ENCODE peak calls at places on chromosome 17, in ten cellular contexts. O is NCI-H446 treated with DMSO at 0.1 percent for 48 hours; Q is GM13977; N is NAMALWA; Z is activated T-cell treated with anti-CD3 and anti-CD28 coated beads for 1 hour; S is stimulated activated CD8-positive, alpha-beta memory T cell treated with anti-CD3 and anti-CD28 coated beads, Interleukin-7, amount 100 ng/mL, for 1 hour; G is activated CD8-positive, alpha-beta memory T cell treated with anti-CD3 and anti-CD28 coated beads, Interleukin-2, amount 50 U/mL, for 4 hours; T is RWPE1; Y is HT1080; H is HEK293T. K is an unnamed sample.

GRCh38 chr17:72411124-72411563 is 290.3 kb downstream of the SOX9 start:
- DNase-seq in Z (no peak), S (no peak), Q (no peak), Y (peak; percentile 68), O (no peak), T (peak; percentile 83), H (no peak), N (no peak), G (no peak), K (no peak)

GRCh38 chr17:57424777-57425188 is 168.5 kb downstream of the MSI2 start:
- DNase-seq in T (peak; percentile 59), N (no peak), S (no peak), O (no peak), Q (no peak), Y (peak; percentile 94), H (peak; percentile 71), G (no peak), Z (no peak), K (peak; percentile 63)

GRCh38 chr17:37737081-37737480 is 7.8 kb downstream of the HNF1B start:
- DNase-seq in O (no peak), N (peak; percentile 38), S (no peak), H (no peak), Y (peak; percentile 8), T (no peak), Z (no peak), G (no peak), Q (no peak), K (no peak)

GRCh38 chr17:21027031-21027430 is 15.8 kb downstream of the USP22 start:
- DNase-seq in O (no peak), G (no peak), Y (no peak), S (no peak), T (no peak), Q (no peak), N (no peak), H (no peak), Z (no peak), K (no peak)

GRCh38 chr17:75096082-75096625 is 8.4 kb downstream of the SLC16A5 start:
- DNase-seq in N (no peak), Q (no peak), S (no peak), G (no peak), H (no peak), O (no peak), Y (peak; percentile 90), Z (no peak), T (peak; percentile 92), K (peak; percentile 83)

GRCh38 chr17:27793168-27793905 is 7.0 kb downstream of the NOS2 start:
- DNase-seq in Z (no peak), O (no peak), N (no peak), G (no peak), H (peak; percentile 64), T (no peak), S (no peak), Y (no peak), Q (peak; percentile 55), K (peak; percentile 83)

GRCh38 chr17:6454495-6455320 is 10.5 kb downstream of the PIMREG start:
- DNase-seq in T (no peak), G (no peak), N (no peak), H (no peak), Y (no peak), S (no peak), O (no peak), Z (no peak), Q (no peak), K (peak; percentile 85)

GRCh38 chr17:1645207-1646171 is at the start of gene SCARF1:
- DNase-seq in S (no peak), H (no peak), Q (no peak), N (no peak), T (no peak), Z (no peak), O (no peak), Y (no peak), G (no peak), K (peak; percentile 75)

GRCh38 chr17:72567774-72568173 is 447.0 kb downstream of the SOX9 start:
- DNase-seq in Z (no peak), G (no peak), S (no peak), H (no peak), N (no peak), T (no peak), Q (no peak), O (no peak), Y (no peak), K (no peak)

GRCh38 chr17:81511800-81512559 is 619 bp downstream of the ACTG1 start:
- DNase-seq in G (peak; percentile 44), Y (peak; percentile 56), H (no peak), T (no peak), O (no peak), N (no peak), Z (no peak), Q (no peak), S (no peak), K (peak; percentile 67)

GRCh38 chr17:66805567-66805966 is 29.4 kb upstream of the CACNG5 start:
- DNase-seq in Z (no peak), Y (no peak), O (no peak), T (no peak), G (no peak), S (no peak), H (no peak), N (no peak), Q (no peak), K (no peak)

GRCh38 chr17:57662021-57662420 is 83.1 kb downstream of the CCDC182 start:
- DNase-seq in N (no peak), S (no peak), Q (no peak), O (no peak), H (no peak), Z (no peak), Y (no peak), T (no peak), G (no peak), K (no peak)

GRCh38 chr17:13435230-13435629 is 166.5 kb downstream of the HS3ST3A1 start:
- DNase-seq in N (no peak), T (no peak), Y (no peak), O (no peak), H (no peak), S (no peak), Z (no peak), G (no peak), Q (no peak), K (no peak)

GRCh38 chr17:74599531-74599939 is 7.5 kb upstream of the CD300LD start:
- DNase-seq in O (no peak), Z (no peak), S (no peak), Y (no peak), Q (no peak), H (no peak), T (peak; percentile 40), G (no peak), N (no peak), K (no peak)

GRCh38 chr17:4949321-4950074 is 1.2 kb upstream of the PFN1 start:
- DNase-seq in G (peak; percentile 74), O (no peak), Z (peak; percentile 61), T (peak; percentile 79), Q (peak; percentile 91), Y (peak; percentile 69), H (peak; percentile 45), N (peak; percentile 84), S (no peak), K (peak; percentile 94)

GRCh38 chr17:50925296-50925891 is 59.2 kb upstream of the TOB1 start:
- DNase-seq in H (no peak), G (no peak), T (no peak), N (no peak), Y (no peak), Q (no peak), S (no peak), O (no peak), Z (no peak), K (peak; percentile 85)

K was measured in endodermal cell.